ENCODE peak calls at places on chromosomes 5 and 9, in ten cellular contexts. One of them, this sample, is unnamed.

GRCh38 chr9:34349324-34349723 is 20.0 kb downstream of the NUDT2 start:
- DNase-seq in GM06990: no peak
- DNase-seq in cardiac fibroblast: no peak
- DNase-seq in adipocyte: no peak
- DNase-seq in mammary epithelial cell: no peak
- DNase-seq in aorta: no peak
- DNase-seq in psoas muscle: no peak
- DNase-seq in cardiac muscle cell: no peak
- DNase-seq in breast epithelium: no peak
- DNase-seq in bronchial epithelial cell: no peak
- DNase-seq in this sample: no peak

GRCh38 chr9:126796758-126797157 is 8.1 kb upstream of the ZBTB43 start:
- DNase-seq in bronchial epithelial cell: no peak
- DNase-seq in aorta: no peak
- DNase-seq in GM06990: no peak
- DNase-seq in cardiac fibroblast: no peak
- DNase-seq in mammary epithelial cell: no peak
- DNase-seq in breast epithelium: no peak
- DNase-seq in psoas muscle: no peak
- DNase-seq in adipocyte: no peak
- DNase-seq in cardiac muscle cell: no peak
- DNase-seq in this sample: no peak

GRCh38 chr5:172648755-172649154 is 7.7 kb downstream of the NEURL1B start:
- DNase-seq in cardiac muscle cell: no peak
- DNase-seq in aorta: peak; percentile 39
- DNase-seq in psoas muscle: no peak
- DNase-seq in cardiac fibroblast: no peak
- DNase-seq in breast epithelium: no peak
- DNase-seq in mammary epithelial cell: peak; percentile 21
- DNase-seq in bronchial epithelial cell: peak; percentile 13
- DNase-seq in adipocyte: no peak
- DNase-seq in GM06990: no peak
- DNase-seq in this sample: no peak

GRCh38 chr9:120383999-120384924 is 195.7 kb downstream of the CDK5RAP2 start:
- DNase-seq in aorta: no peak
- DNase-seq in cardiac fibroblast: peak; percentile 73
- DNase-seq in mammary epithelial cell: no peak
- DNase-seq in bronchial epithelial cell: no peak
- DNase-seq in cardiac muscle cell: no peak
- DNase-seq in breast epithelium: peak; percentile 73
- DNase-seq in psoas muscle: peak; percentile 68
- DNase-seq in GM06990: no peak
- DNase-seq in adipocyte: peak; percentile 58
- DNase-seq in this sample: no peak

GRCh38 chr9:118640836-118641557 is 728.2 kb downstream of the BRINP1 start:
- DNase-seq in aorta: no peak
- DNase-seq in GM06990: no peak
- DNase-seq in mammary epithelial cell: peak; percentile 64
- DNase-seq in bronchial epithelial cell: peak; percentile 28
- DNase-seq in breast epithelium: no peak
- DNase-seq in cardiac fibroblast: no peak
- DNase-seq in cardiac muscle cell: no peak
- DNase-seq in adipocyte: no peak
- DNase-seq in psoas muscle: no peak
- DNase-seq in this sample: no peak

GRCh38 chr5:56759521-56759920 is 55.8 kb upstream of the MAP3K1 start:
- DNase-seq in mammary epithelial cell: no peak
- DNase-seq in aorta: no peak
- DNase-seq in bronchial epithelial cell: peak; percentile 36
- DNase-seq in cardiac muscle cell: no peak
- DNase-seq in adipocyte: no peak
- DNase-seq in cardiac fibroblast: no peak
- DNase-seq in psoas muscle: no peak
- DNase-seq in GM06990: no peak
- DNase-seq in breast epithelium: peak; percentile 54
- DNase-seq in this sample: no peak

GRCh38 chr9:89153618-89154017 is 25.0 kb downstream of the SHC3 start:
- DNase-seq in psoas muscle: no peak
- DNase-seq in aorta: no peak
- DNase-seq in bronchial epithelial cell: peak; percentile 96
- DNase-seq in mammary epithelial cell: peak; percentile 90
- DNase-seq in cardiac fibroblast: peak; percentile 64
- DNase-seq in breast epithelium: no peak
- DNase-seq in GM06990: no peak
- DNase-seq in cardiac muscle cell: no peak
- DNase-seq in adipocyte: peak; percentile 45
- DNase-seq in this sample: no peak

GRCh38 chr9:95383198-95383673 is 65.7 kb upstream of the FANCC start:
- DNase-seq in psoas muscle: no peak
- DNase-seq in cardiac muscle cell: no peak
- DNase-seq in mammary epithelial cell: peak; percentile 50
- DNase-seq in GM06990: no peak
- DNase-seq in adipocyte: peak; percentile 77
- DNase-seq in aorta: no peak
- DNase-seq in bronchial epithelial cell: peak; percentile 41
- DNase-seq in cardiac fibroblast: peak; percentile 18
- DNase-seq in breast epithelium: no peak
- DNase-seq in this sample: no peak

GRCh38 chr5:36222620-36223019 is 19.1 kb downstream of the NADK2 start:
- DNase-seq in GM06990: no peak
- DNase-seq in psoas muscle: no peak
- DNase-seq in cardiac fibroblast: no peak
- DNase-seq in mammary epithelial cell: no peak
- DNase-seq in bronchial epithelial cell: no peak
- DNase-seq in aorta: no peak
- DNase-seq in cardiac muscle cell: no peak
- DNase-seq in adipocyte: no peak
- DNase-seq in breast epithelium: no peak
- DNase-seq in this sample: no peak

GRCh38 chr9:124771867-124772621 is 933 bp upstream of the NR6A1 start:
- DNase-seq in aorta: peak; percentile 91
- DNase-seq in cardiac fibroblast: peak; percentile 85
- DNase-seq in GM06990: peak; percentile 72
- DNase-seq in adipocyte: peak; percentile 89
- DNase-seq in bronchial epithelial cell: peak; percentile 53
- DNase-seq in breast epithelium: peak; percentile 74
- DNase-seq in psoas muscle: peak; percentile 83
- DNase-seq in mammary epithelial cell: peak; percentile 67
- DNase-seq in cardiac muscle cell: peak; percentile 92
- DNase-seq in this sample: no peak

GRCh38 chr5:150286820-150287219 is 2.8 kb downstream of the CAMK2A start:
- DNase-seq in mammary epithelial cell: no peak
- DNase-seq in psoas muscle: no peak
- DNase-seq in breast epithelium: no peak
- DNase-seq in bronchial epithelial cell: no peak
- DNase-seq in GM06990: no peak
- DNase-seq in cardiac muscle cell: peak; percentile 66
- DNase-seq in adipocyte: no peak
- DNase-seq in cardiac fibroblast: no peak
- DNase-seq in aorta: peak; percentile 62
- DNase-seq in this sample: no peak

DNA sequence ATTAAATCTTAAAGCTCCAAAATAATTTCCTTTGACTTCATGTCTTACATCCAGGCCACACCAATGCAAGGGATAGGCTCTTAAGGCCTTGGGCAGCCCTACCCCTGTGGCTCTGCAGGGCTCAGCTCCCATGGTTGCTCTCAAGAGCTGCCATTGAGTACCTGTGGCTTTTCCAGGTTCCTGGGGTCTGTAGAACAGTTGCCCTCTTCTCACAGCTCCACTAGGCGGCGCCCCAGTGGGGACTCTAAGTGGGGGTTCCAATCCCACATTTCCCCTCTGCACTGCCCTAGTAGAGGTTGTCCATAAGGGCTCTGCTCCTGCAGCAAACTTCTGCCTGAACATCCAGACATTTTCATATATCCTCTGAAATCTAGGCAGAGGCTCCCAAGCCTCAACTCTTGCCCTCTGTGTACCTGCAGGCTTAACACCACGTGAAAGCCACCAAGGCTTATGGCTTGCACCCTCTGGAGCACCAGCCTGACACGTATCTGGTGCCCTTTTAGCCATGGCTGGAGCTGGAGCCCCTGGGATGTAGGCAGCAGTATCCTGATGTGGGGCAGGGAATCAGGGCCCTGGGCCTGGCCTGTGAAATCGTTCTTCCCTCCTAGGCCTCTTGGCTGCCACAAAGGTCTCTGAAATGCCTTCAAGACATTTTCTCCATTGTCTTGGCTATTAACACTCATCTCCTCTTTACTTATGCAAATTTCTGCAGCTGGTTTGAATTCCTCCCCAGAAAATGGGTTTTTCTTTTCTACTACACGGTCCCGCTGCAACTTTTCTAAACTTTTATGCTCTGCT is 185.1 kb downstream of the SMARCA2 start:
- DNase-seq in cardiac fibroblast: no peak
- DNase-seq in breast epithelium: no peak
- DNase-seq in mammary epithelial cell: no peak
- DNase-seq in aorta: no peak
- DNase-seq in GM06990: no peak
- DNase-seq in bronchial epithelial cell: no peak
- DNase-seq in psoas muscle: no peak
- DNase-seq in adipocyte: no peak
- DNase-seq in cardiac muscle cell: no peak
- DNase-seq in this sample: no peak
- H3K4me3 ChIP-seq in cardiac fibroblast: no peak overlapping the region
- H3K4me3 ChIP-seq in breast epithelium: no peak overlapping the region
- H3K4me3 ChIP-seq in mammary epithelial cell: no peak overlapping the region
- H3K4me3 ChIP-seq in aorta: no peak overlapping the region
- H3K4me3 ChIP-seq in GM06990: no peak overlapping the region
- H3K4me3 ChIP-seq in bronchial epithelial cell: no peak overlapping the region
- H3K4me3 ChIP-seq in psoas muscle: no peak overlapping the region
- H3K4me3 ChIP-seq in adipocyte: no peak overlapping the region
- H3K4me3 ChIP-seq in cardiac muscle cell: no peak overlapping the region
- H3K4me3 ChIP-seq in this sample: no peak overlapping the region

DNA sequence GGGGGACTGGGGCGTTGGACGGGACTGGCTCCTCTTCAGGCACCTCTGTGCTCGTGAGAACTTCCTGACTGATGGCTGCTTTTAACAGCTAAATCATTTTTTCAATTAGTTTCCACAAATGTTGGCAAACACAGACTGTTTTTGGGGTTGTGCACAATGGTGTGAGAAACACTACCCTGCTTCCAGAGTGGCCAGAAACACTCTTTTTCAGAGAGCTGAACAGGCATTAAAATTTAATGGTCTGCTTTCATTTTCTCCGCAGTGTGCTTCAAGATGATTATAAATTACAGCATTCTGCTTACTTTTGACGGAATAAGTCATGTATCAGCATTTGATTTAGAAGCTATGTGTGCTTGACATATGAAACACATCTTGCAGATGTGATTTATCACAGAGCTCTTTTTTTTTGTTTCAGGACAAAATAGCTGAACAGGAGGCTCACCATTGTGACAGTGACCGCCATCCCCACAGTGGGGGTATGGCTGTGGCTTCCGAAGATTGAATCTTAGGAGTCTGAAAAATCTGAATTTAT is 454.5 kb upstream of the ZNF608 start:
- DNase-seq in bronchial epithelial cell: no peak
- DNase-seq in aorta: no peak
- DNase-seq in adipocyte: no peak
- DNase-seq in breast epithelium: no peak
- DNase-seq in cardiac fibroblast: no peak
- DNase-seq in psoas muscle: no peak
- DNase-seq in mammary epithelial cell: no peak
- DNase-seq in GM06990: peak; percentile 2
- DNase-seq in cardiac muscle cell: no peak
- DNase-seq in this sample: no peak
- H3K4me3 ChIP-seq in bronchial epithelial cell: no peak overlapping the region
- H3K4me3 ChIP-seq in aorta: peak overlapping the region; percentile 16
- H3K4me3 ChIP-seq in adipocyte: peak overlapping the region; percentile 10
- H3K4me3 ChIP-seq in breast epithelium: peak overlapping the region; percentile 59
- H3K4me3 ChIP-seq in cardiac fibroblast: peak overlapping the region; percentile 33
- H3K4me3 ChIP-seq in psoas muscle: peak overlapping the region; percentile 41
- H3K4me3 ChIP-seq in mammary epithelial cell: no peak overlapping the region
- H3K4me3 ChIP-seq in GM06990: peak overlapping the region; percentile 45
- H3K4me3 ChIP-seq in cardiac muscle cell: peak overlapping the region; percentile 4
- H3K4me3 ChIP-seq in this sample: no peak overlapping the region

GRCh38 chr5:178114325-178115135 is 1.2 kb downstream of the N4BP3 start:
- DNase-seq in GM06990: peak; percentile 46
- DNase-seq in psoas muscle: no peak
- DNase-seq in mammary epithelial cell: no peak
- DNase-seq in bronchial epithelial cell: no peak
- DNase-seq in breast epithelium: no peak
- DNase-seq in cardiac muscle cell: peak; percentile 50
- DNase-seq in adipocyte: no peak
- DNase-seq in aorta: no peak
- DNase-seq in cardiac fibroblast: no peak
- DNase-seq in this sample: peak; percentile 18
- H3K4me3 ChIP-seq in GM06990: peak overlapping the region; percentile 78
- H3K4me3 ChIP-seq in psoas muscle: peak overlapping the region; percentile 64
- H3K4me3 ChIP-seq in mammary epithelial cell: peak overlapping the region; percentile 47
- H3K4me3 ChIP-seq in bronchial epithelial cell: peak overlapping the region; percentile 53
- H3K4me3 ChIP-seq in breast epithelium: peak overlapping the region; percentile 76
- H3K4me3 ChIP-seq in cardiac muscle cell: peak overlapping the region; percentile 57
- H3K4me3 ChIP-seq in adipocyte: no peak overlapping the region
- H3K4me3 ChIP-seq in aorta: no peak overlapping the region
- H3K4me3 ChIP-seq in cardiac fibroblast: peak overlapping the region; percentile 37
- H3K4me3 ChIP-seq in this sample: peak overlapping the region; percentile 76

GRCh38 chr9:114156658-114157421 is 1.5 kb downstream of the COL27A1 start:
- DNase-seq in GM06990: no peak
- DNase-seq in adipocyte: peak; percentile 89
- DNase-seq in cardiac muscle cell: peak; percentile 75
- DNase-seq in breast epithelium: no peak
- DNase-seq in mammary epithelial cell: peak; percentile 63
- DNase-seq in aorta: peak; percentile 93
- DNase-seq in cardiac fibroblast: peak; percentile 85
- DNase-seq in bronchial epithelial cell: peak; percentile 69
- DNase-seq in psoas muscle: peak; percentile 71
- DNase-seq in this sample: no peak

GRCh38 chr9:114154597-114155102 is 687 bp upstream of the COL27A1 start:
- DNase-seq in adipocyte: no peak
- DNase-seq in breast epithelium: no peak
- DNase-seq in GM06990: no peak
- DNase-seq in cardiac fibroblast: no peak
- DNase-seq in aorta: no peak
- DNase-seq in cardiac muscle cell: no peak
- DNase-seq in bronchial epithelial cell: no peak
- DNase-seq in psoas muscle: no peak
- DNase-seq in mammary epithelial cell: peak; percentile 37
- DNase-seq in this sample: no peak

GRCh38 chr9:114155263-114155966 is at the start of gene COL27A1:
- DNase-seq in mammary epithelial cell: peak; percentile 65
- DNase-seq in GM06990: peak; percentile 60
- DNase-seq in breast epithelium: peak; percentile 86
- DNase-seq in adipocyte: peak; percentile 96
- DNase-seq in cardiac fibroblast: peak; percentile 85
- DNase-seq in bronchial epithelial cell: peak; percentile 43
- DNase-seq in cardiac muscle cell: peak; percentile 89
- DNase-seq in aorta: peak; percentile 96
- DNase-seq in psoas muscle: peak; percentile 89
- DNase-seq in this sample: peak; percentile 36

GRCh38 chr9:114156311-114156657 is 947 bp downstream of the COL27A1 start:
- DNase-seq in breast epithelium: no peak
- DNase-seq in cardiac fibroblast: no peak
- DNase-seq in aorta: peak; percentile 76
- DNase-seq in mammary epithelial cell: no peak
- DNase-seq in bronchial epithelial cell: no peak
- DNase-seq in GM06990: no peak
- DNase-seq in psoas muscle: no peak
- DNase-seq in adipocyte: peak; percentile 73
- DNase-seq in cardiac muscle cell: peak; percentile 38
- DNase-seq in this sample: no peak

DNA sequence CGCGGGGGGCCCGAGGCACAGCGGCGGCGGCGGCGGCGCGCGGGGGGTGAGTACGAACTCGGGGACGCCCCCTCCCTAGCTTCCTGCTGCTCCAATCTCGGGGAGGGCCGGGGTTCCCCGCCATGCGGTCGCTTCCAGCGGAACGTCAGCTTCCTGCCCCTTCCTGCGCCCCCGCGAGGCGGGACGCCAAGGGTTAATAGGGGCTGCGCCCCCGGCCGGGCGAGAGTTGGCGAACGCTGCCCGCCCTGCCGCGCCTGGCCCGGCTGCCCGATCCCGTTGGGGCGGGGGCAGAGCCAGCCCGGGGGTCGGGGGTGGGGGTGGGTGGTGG is 594 bp downstream of the COL27A1 start:
- DNase-seq in adipocyte: peak; percentile 48
- DNase-seq in bronchial epithelial cell: no peak
- DNase-seq in cardiac fibroblast: no peak
- DNase-seq in cardiac muscle cell: no peak
- DNase-seq in aorta: peak; percentile 78
- DNase-seq in breast epithelium: no peak
- DNase-seq in GM06990: no peak
- DNase-seq in psoas muscle: no peak
- DNase-seq in mammary epithelial cell: no peak
- DNase-seq in this sample: no peak
- H3K4me3 ChIP-seq in adipocyte: peak overlapping the region; percentile 88
- H3K4me3 ChIP-seq in bronchial epithelial cell: peak overlapping the region; percentile 56
- H3K4me3 ChIP-seq in cardiac fibroblast: peak overlapping the region; percentile 64
- H3K4me3 ChIP-seq in cardiac muscle cell: peak overlapping the region; percentile 73
- H3K4me3 ChIP-seq in aorta: peak overlapping the region; percentile 84
- H3K4me3 ChIP-seq in breast epithelium: peak overlapping the region; percentile 90
- H3K4me3 ChIP-seq in GM06990: no peak overlapping the region
- H3K4me3 ChIP-seq in psoas muscle: peak overlapping the region; percentile 78
- H3K4me3 ChIP-seq in mammary epithelial cell: peak overlapping the region; percentile 46
- H3K4me3 ChIP-seq in this sample: peak overlapping the region; percentile 57